ENCODE peak calls at places on chromosome 12, in four cellular contexts. C, E, G and K are unnamed samples.

GRCh38 chr12:130468700-130469245 is 131.1 kb downstream of the PIWIL1 start:
- DNase-seq in C (no peak), E (no peak), G (no peak), K (no peak)

GRCh38 chr12:89999699-90000505 is 291.3 kb upstream of the ATP2B1 start:
- DNase-seq in C (no peak), E (no peak), G (no peak), K (no peak)

GRCh38 chr12:89529738-89530137 is 3.9 kb upstream of the POC1B start:
- DNase-seq in C (peak; percentile 27), E (peak; percentile 39), G (peak; percentile 13), K (peak; percentile 42)

GRCh38 chr12:22821985-22822384 is 197.0 kb downstream of the ETNK1 start:
- DNase-seq in C (no peak), E (no peak), G (no peak), K (peak; percentile 12)

GRCh38 chr12:27785882-27786570 is 6.0 kb upstream of the MANSC4 start:
- DNase-seq in C (no peak), E (no peak), G (no peak), K (no peak)

GRCh38 chr12:5509122-5509521 is 77.2 kb downstream of the NTF3 start:
- DNase-seq in C (no peak), E (no peak), G (no peak), K (no peak)

GRCh38 chr12:123089125-123089524 is 61.8 kb downstream of the PITPNM2 start:
- DNase-seq in C (no peak), E (no peak), G (no peak), K (no peak)

GRCh38 chr12:6312529-6313325 is 2.2 kb downstream of the PLEKHG6 start:
- DNase-seq in C (no peak), E (peak; percentile 29), G (peak; percentile 94), K (no peak)

GRCh38 chr12:59039005-59039404 is 118.7 kb upstream of the LRIG3 start:
- DNase-seq in C (no peak), E (no peak), G (no peak), K (no peak)

GRCh38 chr12:53190108-53190729 is 9.5 kb upstream of the CSAD start:
- DNase-seq in C (peak; percentile 73), E (peak; percentile 80), G (no peak), K (peak; percentile 49)

GRCh38 chr12:48351022-48351708 is 446 bp upstream of the ZNF641 start:
- DNase-seq in C (peak; percentile 59), E (no peak), G (no peak), K (peak; percentile 47)

GRCh38 chr12:26499979-26500640 is 304.7 kb downstream of the SSPN start:
- DNase-seq in C (no peak), E (no peak), G (no peak), K (no peak)
- TF ChIP-seq FOXK2 in C (no peak), E (no peak), G (no peak), K (no peak)

DNA sequence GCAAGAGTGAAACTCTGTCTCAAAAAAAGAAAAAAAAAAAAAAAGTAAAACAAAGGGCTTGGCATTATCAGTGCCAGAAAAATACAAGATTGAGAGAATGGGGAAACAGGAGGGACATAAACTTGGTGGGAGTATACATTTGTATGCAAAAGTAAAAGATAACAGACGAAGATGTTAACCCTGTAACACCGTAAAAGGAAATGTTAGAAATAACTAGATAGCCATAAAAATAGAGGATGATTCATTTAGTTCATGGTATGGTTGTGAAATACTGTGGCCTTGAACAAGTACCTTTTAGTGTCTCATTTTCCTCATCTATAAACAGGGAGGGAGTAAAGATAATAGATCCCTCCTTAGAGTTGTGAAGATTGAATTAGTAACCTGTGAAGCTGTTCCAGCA is 33.3 kb downstream of the ATP2A2 start:
- DNase-seq in C (no peak), E (no peak), G (peak; percentile 40), K (peak; percentile 47)
- TF ChIP-seq FOXK2 in C (no peak), E (no peak), G (no peak), K (no peak)

GRCh38 chr12:30110970-30111586 is 327.3 kb upstream of the TMTC1 start:
- DNase-seq in C (no peak), E (no peak), G (no peak), K (no peak)
- TF ChIP-seq FOXK2 in C (no peak), E (no peak), G (no peak), K (no peak)

GRCh38 chr12:32395031-32395430 is 4.3 kb upstream of the FGD4 start:
- DNase-seq in C (no peak), E (no peak), G (no peak), K (no peak)

GRCh38 chr12:32390572-32391219 is 8.7 kb upstream of the FGD4 start:
- DNase-seq in C (no peak), E (no peak), G (no peak), K (peak; percentile 53)
- TF ChIP-seq FOXK2 in C (no peak), E (no peak), G (no peak), K (no peak)

GRCh38 chr12:19759229-19759628 is 319.9 kb downstream of the AEBP2 start:
- DNase-seq in C (no peak), E (no peak), G (no peak), K (no peak)
- TF ChIP-seq FOXK2 in C (no peak), E (no peak), G (no peak), K (no peak)

GRCh38 chr12:38350342-38351181 is 34.0 kb downstream of the ALG10B start:
- DNase-seq in C (no peak), E (no peak), G (peak; percentile 78), K (no peak)
- TF ChIP-seq FOXK2 in C (no peak), E (no peak), G (no peak), K (no peak)